ENCODE peak calls at places on chromosomes 12 and 14, in five cellular contexts. T is OCI-LY7; V is astrocyte; C is CD8-positive, alpha-beta T cell; Z is right atrium auricular region. B is an unnamed sample.
A peak's percentile ranks its signal among the peaks of the same experiment; 100 is the strongest.

GRCh38 chr12:24754690-24755638 is 193.9 kb downstream of the BCAT1 start:
- DNase-seq in Z (no peak), C (no peak), T (no peak), V (peak; percentile 98), B (no peak)

GRCh38 chr14:88005978-88006851 is 1.3 kb downstream of the GPR65 start:
- DNase-seq in T (peak; percentile 84), V (peak; percentile 46), C (peak; percentile 65), Z (no peak), B (no peak)

GRCh38 chr12:51922762-51923505 is 15.6 kb downstream of the ACVRL1 start:
- DNase-seq in V (peak; percentile 20), T (peak; percentile 25), Z (peak; percentile 78), C (no peak), B (peak; percentile 78)

GRCh38 chr12:89706551-89707348 is 1.9 kb downstream of the ATP2B1 start:
- DNase-seq in C (no peak), V (peak; percentile 22), T (peak; percentile 21), Z (no peak), B (no peak)

GRCh38 chr14:91654836-91655235 is 77.0 kb downstream of the CATSPERB start:
- DNase-seq in C (no peak), T (no peak), V (no peak), Z (no peak), B (no peak)

GRCh38 chr12:124691429-124691828 is 124.0 kb upstream of the NCOR2 start:
- DNase-seq in V (no peak), C (no peak), T (no peak), Z (no peak), B (no peak)

GRCh38 chr12:65826513-65827171 is 2.4 kb downstream of the HMGA2 start:
- DNase-seq in Z (no peak), T (no peak), C (no peak), V (peak; percentile 80), B (no peak)

GRCh38 chr14:102255401-102256190 is 49.4 kb downstream of the MOK start:
- DNase-seq in V (peak; percentile 74), Z (no peak), C (no peak), T (no peak), B (no peak)

GRCh38 chr14:100524233-100524932 is 62.8 kb downstream of the BEGAIN start:
- DNase-seq in Z (no peak), V (no peak), T (no peak), C (no peak), B (no peak)

GRCh38 chr12:103868215-103868614 is 27.2 kb upstream of the NT5DC3 start:
- DNase-seq in T (no peak), V (peak; percentile 84), Z (no peak), C (no peak), B (no peak)

GRCh38 chr12:65495233-65495632 is 216.8 kb downstream of the MSRB3 start:
- DNase-seq in Z (no peak), T (no peak), C (no peak), V (peak; percentile 87), B (no peak)

GRCh38 chr12:26034371-26035142 is 76.1 kb downstream of the RASSF8 start:
- DNase-seq in T (no peak), V (peak; percentile 93), Z (no peak), C (no peak), B (no peak)

GRCh38 chr12:106227641-106228319 is 20.0 kb downstream of the CKAP4 start:
- DNase-seq in T (no peak), Z (peak; percentile 80), V (no peak), C (peak; percentile 74), B (no peak)

GRCh38 chr12:67533159-67533558 is 115.4 kb upstream of the DYRK2 start:
- DNase-seq in V (peak; percentile 76), C (no peak), T (no peak), Z (no peak), B (no peak)

GRCh38 chr12:126974779-126975178 is 1292.2 kb upstream of the TMEM132C start:
- DNase-seq in Z (no peak), C (no peak), T (no peak), V (no peak), B (no peak)

GRCh38 chr14:88838015-88838414 is 13.6 kb downstream of the TTC8 start:
- DNase-seq in V (peak; percentile 55), C (no peak), Z (no peak), T (no peak), B (no peak)

GRCh38 chr14:51261151-51261550 is 21.1 kb downstream of the TMX1 start:
- DNase-seq in T (no peak), C (no peak), V (no peak), Z (no peak), B (no peak)

GRCh38 chr12:54389536-54390175 is 5.1 kb upstream of the ZNF385A start:
- DNase-seq in Z (no peak), T (no peak), V (no peak), C (no peak), B (no peak)

GRCh38 chr12:30887226-30887625 is 39.3 kb upstream of the TSPAN11 start:
- DNase-seq in C (no peak), Z (no peak), V (no peak), T (no peak), B (no peak)

GRCh38 chr12:60144395-60144794 is 548.6 kb downstream of the SLC16A7 start:
- DNase-seq in T (no peak), C (no peak), V (no peak), Z (no peak), B (no peak)

GRCh38 chr12:132414634-132415340 is 75.2 kb upstream of the FBRSL1 start:
- DNase-seq in C (peak; percentile 81), V (peak; percentile 22), Z (peak; percentile 68), T (peak; percentile 82), B (no peak)

GRCh38 chr14:78997811-78998210 is 827.6 kb downstream of the NRXN3 start:
- DNase-seq in V (peak; percentile 35), C (no peak), T (no peak), Z (no peak), B (no peak)

GRCh38 chr12:76591461-76591860 is 31.9 kb upstream of the OSBPL8 start:
- DNase-seq in V (peak; percentile 88), T (no peak), Z (no peak), C (no peak), B (no peak)

GRCh38 chr12:124477109-124477915 is 90.1 kb downstream of the NCOR2 start:
- DNase-seq in Z (no peak), V (no peak), C (no peak), T (no peak), B (no peak)

GRCh38 chr12:31018106-31018890 is 55.4 kb upstream of the DDX11 start:
- DNase-seq in T (no peak), V (no peak), Z (no peak), C (no peak), B (no peak)

DNA sequence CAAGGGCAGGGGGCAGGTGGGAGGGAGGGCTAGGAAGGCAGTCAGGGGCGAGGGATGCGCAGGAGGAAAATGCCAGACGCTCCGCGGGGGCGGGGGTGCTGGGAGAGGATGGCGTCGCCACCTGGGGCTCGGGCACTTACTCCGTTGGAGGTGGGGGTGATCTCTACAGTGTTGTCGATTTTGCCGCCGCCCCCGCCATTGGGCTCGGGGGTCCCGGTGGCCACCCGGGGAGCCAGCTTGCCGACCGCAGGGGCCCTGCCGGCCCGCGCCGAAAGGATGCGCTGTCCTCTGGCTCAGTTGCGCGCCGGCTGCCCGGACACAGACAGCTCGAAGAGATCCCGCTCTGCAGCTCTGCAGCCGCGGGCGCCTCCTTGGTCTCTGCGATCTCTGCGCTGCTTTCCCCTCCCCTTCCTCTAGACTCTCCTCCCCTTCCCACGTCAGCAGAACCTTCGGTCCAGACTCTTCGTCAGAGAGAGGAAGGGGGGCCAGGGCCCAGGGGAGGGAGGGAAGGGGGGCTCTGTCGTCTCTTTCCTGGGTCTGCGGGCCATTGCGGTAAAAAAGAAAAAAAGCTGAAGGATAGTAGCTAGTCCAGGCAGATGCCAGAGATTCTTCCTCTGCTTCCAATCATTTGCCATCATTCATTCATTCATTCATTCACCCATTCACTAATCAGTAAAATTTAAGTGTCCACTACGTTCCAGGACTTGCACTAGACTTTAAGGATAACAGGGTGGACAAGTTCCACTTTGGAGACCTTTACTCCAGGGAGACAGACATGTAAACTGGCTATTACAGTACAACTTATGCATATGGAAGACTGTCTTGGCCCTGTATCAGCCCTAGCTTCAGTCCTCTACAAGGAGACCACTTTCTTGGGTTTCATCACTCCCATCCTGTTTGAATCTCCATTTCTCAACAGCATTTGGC is at the start of gene SLC22A17:
- DNase-seq in V (peak; percentile 84), T (no peak), Z (peak; percentile 86), C (peak; percentile 72), B (peak; percentile 91)
- TF ChIP-seq CTCF in V (no peak), T (no peak), Z (no peak), C (no peak), B (no peak)

DNA sequence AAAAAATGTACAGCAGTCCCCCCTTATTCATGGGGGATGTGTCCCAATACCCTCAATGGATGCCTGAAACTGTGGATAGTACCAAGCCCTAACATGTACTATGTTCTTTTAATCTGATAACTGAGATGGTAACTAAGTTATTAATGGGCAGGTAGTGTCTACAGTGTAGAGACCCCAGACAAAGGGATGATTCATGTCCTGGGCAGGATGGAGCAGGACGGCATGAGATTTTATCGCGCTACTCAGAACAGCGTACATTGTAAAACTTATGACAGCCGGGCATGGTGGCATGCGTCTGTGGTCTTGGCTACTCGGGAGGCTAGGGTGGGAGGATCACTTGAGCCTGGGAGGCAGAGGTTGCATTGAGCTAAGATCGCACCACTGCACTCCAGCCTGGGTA is 37.1 kb downstream of the KIAA0586 start:
- DNase-seq in Z (no peak), T (no peak), V (no peak), C (no peak), B (no peak)
- H3K36me3 ChIP-seq in Z (peaks cover 47% of the 10 kb centered on the region), T (peaks cover 79% of the 10 kb centered on the region), V (peaks cover 9% of the 10 kb centered on the region), C (peaks cover 30% of the 10 kb centered on the region), B (peaks cover 27% of the 10 kb centered on the region)

DNA sequence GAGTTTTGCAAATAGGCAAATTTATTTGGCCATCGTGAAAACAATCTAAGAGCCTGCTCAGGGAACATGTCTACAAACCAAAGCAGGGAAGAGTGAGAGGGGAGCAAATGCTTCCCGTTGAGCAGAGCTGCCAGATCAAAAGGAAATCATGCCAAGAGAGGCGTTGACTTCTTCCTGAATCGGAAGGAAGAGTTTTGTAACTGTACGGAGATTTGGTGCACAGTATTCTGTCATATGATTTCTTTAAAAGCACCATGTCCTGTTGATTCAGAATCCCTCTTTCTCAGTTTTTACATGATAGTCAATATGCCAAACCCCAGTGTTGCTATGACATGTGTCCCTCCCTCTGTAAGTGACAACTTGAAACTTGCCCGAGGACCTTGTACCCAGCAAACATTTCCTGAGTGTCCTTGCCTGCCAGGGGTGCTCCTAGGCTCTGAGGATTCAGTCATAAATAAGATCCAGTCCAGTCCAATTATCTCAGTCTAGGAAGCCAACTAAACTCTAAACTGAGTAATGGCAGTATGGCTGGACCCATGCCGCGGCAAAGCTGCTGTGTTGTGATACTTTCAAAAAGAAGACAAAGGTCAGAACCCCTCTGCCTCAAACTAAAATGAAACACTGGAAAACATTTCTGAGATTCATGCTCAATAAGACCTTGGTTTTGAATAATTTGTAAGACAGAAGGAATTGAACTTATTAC is 300.1 kb upstream of the FKBP4 start:
- DNase-seq in C (no peak), T (no peak), V (no peak), Z (no peak), B (no peak)
- TF ChIP-seq CTCF in C (no peak), T (no peak), V (no peak), Z (no peak), B (no peak)

GRCh38 chr12:53276511-53276910 is 8.4 kb downstream of the ESPL1 start:
- DNase-seq in Z (no peak), T (no peak), V (no peak), C (no peak), B (no peak)

GRCh38 chr12:53279283-53279869 is 11.3 kb downstream of the ESPL1 start:
- DNase-seq in T (no peak), C (no peak), Z (no peak), V (no peak), B (no peak)

GRCh38 chr12:53274445-53274844 is 6.3 kb downstream of the ESPL1 start:
- DNase-seq in Z (no peak), C (no peak), T (no peak), V (no peak), B (no peak)

GRCh38 chr12:53279888-53280498 is 11.9 kb downstream of the ESPL1 start:
- DNase-seq in V (no peak), C (no peak), T (no peak), Z (no peak), B (no peak)

GRCh38 chr12:53277981-53278380 is 9.9 kb downstream of the ESPL1 start:
- DNase-seq in Z (no peak), T (no peak), C (no peak), V (no peak), B (no peak)
- H3K36me3 ChIP-seq in Z (no peaks in the 10 kb centered on the region), T (peaks cover 94% of the 10 kb centered on the region), C (no peaks in the 10 kb centered on the region), V (peaks cover 11% of the 10 kb centered on the region), B (no peaks in the 10 kb centered on the region)

B was measured in ascending aorta.